ENCODE peak calls at places on chromosome 22, in four cellular contexts. A is mesothelial cell of epicardium, U is Karpas-422, H is astrocyte. R is an unnamed sample.
A peak's percentile ranks its signal among the peaks of the same experiment; 100 is the strongest.

GRCh38 chr22:46640293-46640692 is 20.1 kb downstream of the GRAMD4 start:
- DNase-seq in A (no peak), U (no peak), H (no peak), R (no peak)

GRCh38 chr22:21102659-21103267 is 57.0 kb downstream of the LRRC74B start:
- DNase-seq in A (peak; percentile 86), U (peak; percentile 88), H (peak; percentile 9), R (peak; percentile 78)

GRCh38 chr22:35483730-35484129 is 56.9 kb upstream of the RASD2 start:
- DNase-seq in A (no peak), U (no peak), H (no peak), R (no peak)

GRCh38 chr22:46055176-46055850 is 78.4 kb upstream of the WNT7B start:
- DNase-seq in A (no peak), U (no peak), H (peak; percentile 57), R (peak; percentile 68)

GRCh38 chr22:45718391-45718790 is 46.8 kb downstream of the ATXN10 start:
- DNase-seq in A (no peak), U (no peak), H (no peak), R (no peak)

GRCh38 chr22:37113757-37114156 is 4.2 kb upstream of the TMPRSS6 start:
- DNase-seq in A (no peak), U (no peak), H (no peak), R (no peak)

GRCh38 chr22:48045369-48045768 is 1282.9 kb downstream of the TBC1D22A start:
- DNase-seq in A (peak; percentile 25), U (no peak), H (no peak), R (no peak)

GRCh38 chr22:29253561-29254282 is 14.1 kb downstream of the RHBDD3 start:
- DNase-seq in A (no peak), U (no peak), H (no peak), R (no peak)

GRCh38 chr22:43183496-43184263 is 3.3 kb downstream of the TTLL12 start:
- DNase-seq in A (no peak), U (no peak), H (peak; percentile 32), R (no peak)

GRCh38 chr22:31192513-31192912 is 19.6 kb upstream of the LIMK2 start:
- DNase-seq in A (no peak), U (peak; percentile 87), H (no peak), R (no peak)

GRCh38 chr22:29298641-29299040 is 7.8 kb upstream of the GAS2L1 start:
- DNase-seq in A (no peak), U (no peak), H (no peak), R (no peak)

GRCh38 chr22:32199341-32199740 is 5.5 kb downstream of the RFPL2 start:
- DNase-seq in A (no peak), U (no peak), H (no peak), R (no peak)

GRCh38 chr22:35705141-35705540 is 12.5 kb upstream of the APOL5 start:
- DNase-seq in A (no peak), U (no peak), H (peak; percentile 79), R (no peak)

GRCh38 chr22:46070722-46071450 is 79.4 kb upstream of the PPARA start:
- DNase-seq in A (peak; percentile 53), U (peak; percentile 88), H (no peak), R (peak; percentile 80)

GRCh38 chr22:29041408-29041807 is 20.2 kb downstream of the C22orf31 start:
- DNase-seq in A (no peak), U (no peak), H (peak; percentile 93), R (no peak)

GRCh38 chr22:23404689-23405365 is 175.3 kb downstream of the IGLL1 start:
- DNase-seq in A (no peak), U (peak; percentile 56), H (no peak), R (no peak)

GRCh38 chr22:38531251-38531956 is 25.3 kb upstream of the DDX17 start:
- DNase-seq in A (no peak), U (peak; percentile 50), H (no peak), R (no peak)

GRCh38 chr22:32828561-32828960 is 27.1 kb downstream of the TIMP3 start:
- DNase-seq in A (no peak), U (no peak), H (no peak), R (no peak)

GRCh38 chr22:39820266-39820665 is 73.3 kb downstream of the ENTHD1 start:
- DNase-seq in A (no peak), U (no peak), H (peak; percentile 80), R (no peak)

GRCh38 chr22:20561882-20562281 is 54.5 kb downstream of the MED15 start:
- DNase-seq in A (no peak), U (no peak), H (no peak), R (no peak)

GRCh38 chr22:33210129-33210784 is 152.1 kb upstream of the SYN3 start:
- DNase-seq in A (no peak), U (peak; percentile 88), H (no peak), R (no peak)

GRCh38 chr22:20750461-20751184 is 23.3 kb upstream of the SERPIND1 start:
- DNase-seq in A (no peak), U (no peak), H (peak; percentile 82), R (no peak)

GRCh38 chr22:32448980-32449379 is 15.3 kb downstream of the BPIFC start:
- DNase-seq in A (no peak), U (no peak), H (no peak), R (no peak)

GRCh38 chr22:44389926-44390925 is 77.5 kb upstream of the SHISAL1 start:
- DNase-seq in A (no peak), U (no peak), H (no peak), R (peak; percentile 20)

GRCh38 chr22:20937031-20937793 is 20.0 kb downstream of the CRKL start:
- DNase-seq in A (no peak), U (no peak), H (no peak), R (peak; percentile 55)

GRCh38 chr22:49951001-49951677 is 9.4 kb upstream of the PIM3 start:
- DNase-seq in A (peak; percentile 73), U (no peak), H (no peak), R (peak; percentile 97)

GRCh38 chr22:20429254-20430100 is 8.1 kb downstream of the SCARF2 start:
- DNase-seq in A (no peak), U (peak; percentile 83), H (no peak), R (peak; percentile 84)

GRCh38 chr22:17891427-17892167 is 117.3 kb upstream of the BID start:
- DNase-seq in A (no peak), U (no peak), H (no peak), R (no peak)

GRCh38 chr22:26589367-26589844 is 526 bp downstream of the TPST2 start:
- DNase-seq in A (peak; percentile 44), U (peak; percentile 69), H (no peak), R (peak; percentile 66)

GRCh38 chr22:37032535-37033460 is 13.3 kb downstream of the MPST start:
- DNase-seq in A (no peak), U (no peak), H (peak; percentile 27), R (peak; percentile 88)

GRCh38 chr22:12601870-12602779 is 2925.9 kb upstream of the OR11H1 start:
- DNase-seq in A (no peak), U (no peak), H (no peak), R (peak; percentile 64)

GRCh38 chr22:20905415-20906386 is 11.5 kb upstream of the CRKL start:
- DNase-seq in A (no peak), U (no peak), H (no peak), R (no peak)

GRCh38 chr22:23781533-23781932 is 5.2 kb upstream of the SMARCB1 start:
- DNase-seq in A (no peak), U (no peak), H (peak; percentile 33), R (no peak)

GRCh38 chr22:43862074-43862881 is at the start of gene SULT4A1:
- DNase-seq in A (no peak), U (no peak), H (peak; percentile 21), R (no peak)

GRCh38 chr22:23500508-23501208 is 79.4 kb downstream of the IGLL1 start:
- DNase-seq in A (no peak), U (no peak), H (no peak), R (peak; percentile 24)

GRCh38 chr22:49213731-49214352 is 613.8 kb downstream of the BRD1 start:
- DNase-seq in A (peak; percentile 22), U (no peak), H (no peak), R (peak; percentile 11)

R was measured in lower lobe of right lung.